ENCODE peak calls at places on chromosomes 13 and 19, in nine cellular contexts. Y is tibial nerve, D is ascending aorta, H is NCI-H1105, S is stomach, T is left kidney, Z is EL, F is endothelial cell, R is neural progenitor cell. X is an unnamed sample.

GRCh38 chr13:96632536-96633320 is 361.5 kb downstream of the OXGR1 start:
- DNase-seq in T (no peak), S (no peak), Z (no peak), H (no peak), R (no peak), D (no peak), Y (no peak), F (no peak), X (no peak)

GRCh38 chr19:49019242-49019932 is 2.5 kb upstream of the LHB start:
- DNase-seq in H (peak), D (no peak), Z (peak), F (peak), R (peak), T (peak), Y (no peak), S (peak), X (no peak)

GRCh38 chr13:64928704-64929499 is 2301.2 kb downstream of the PCDH9 start:
- DNase-seq in Y (no peak), H (no peak), F (no peak), D (no peak), T (no peak), R (no peak), S (no peak), Z (peak), X (no peak)

GRCh38 chr13:97568850-97569249 is 134.9 kb downstream of the RAP2A start:
- DNase-seq in D (no peak), R (peak), S (peak), F (peak), Z (no peak), T (no peak), H (no peak), Y (no peak), X (no peak)

GRCh38 chr13:81382236-81382635 is 1041.3 kb upstream of the SPRY2 start:
- DNase-seq in T (no peak), R (peak), Y (no peak), H (no peak), D (no peak), Z (no peak), S (no peak), F (no peak), X (no peak)

GRCh38 chr13:79245937-79246574 is 160.0 kb downstream of the RBM26 start:
- DNase-seq in Y (no peak), T (peak), F (no peak), D (no peak), Z (no peak), S (no peak), R (no peak), H (no peak), X (no peak)

GRCh38 chr13:50435011-50435410 is 408.5 kb downstream of the DLEU7 start:
- DNase-seq in R (no peak), F (no peak), T (no peak), H (no peak), Z (no peak), S (no peak), Y (no peak), D (no peak), X (no peak)

GRCh38 chr19:35528218-35529038 is at the start of gene SBSN:
- DNase-seq in Y (no peak), H (no peak), R (no peak), T (no peak), F (no peak), S (no peak), Z (peak), D (no peak), X (no peak)

GRCh38 chr19:41298327-41298964 is 11.5 kb upstream of the CCDC97 start:
- DNase-seq in H (no peak), S (peak), Z (peak), D (peak), R (no peak), Y (peak), T (peak), F (peak), X (peak)

GRCh38 chr19:9903341-9903740 is 33.0 kb downstream of the OLFM2 start:
- DNase-seq in D (no peak), R (no peak), F (no peak), S (no peak), Y (no peak), Z (no peak), H (no peak), T (peak), X (no peak)

GRCh38 chr13:45393941-45394570 is 24.1 kb downstream of the SLC25A30 start:
- DNase-seq in R (peak), Z (peak), T (peak), F (peak), S (peak), Y (no peak), H (no peak), D (no peak), X (peak)

GRCh38 chr13:74158028-74158427 is 23.8 kb upstream of the KLF12 start:
- DNase-seq in D (no peak), S (no peak), Y (no peak), T (peak), R (peak), F (no peak), H (no peak), Z (no peak), X (no peak)

GRCh38 chr19:51809787-51810186 is 14.8 kb downstream of the FPR3 start:
- DNase-seq in D (no peak), Z (peak), T (no peak), F (no peak), Y (no peak), S (no peak), R (no peak), H (no peak), X (no peak)

GRCh38 chr19:3785464-3785937 is 680 bp downstream of the MATK start:
- DNase-seq in F (no peak), Z (no peak), H (no peak), S (no peak), D (no peak), R (peak), T (peak), Y (no peak), X (no peak)

X was measured in GF-D8.